ENCODE peak calls at places on chromosomes 3 and 15, in five cellular contexts. A, Y, D, C and K are unnamed samples.

GRCh38 chr3:170703121-170703588 is 117.3 kb upstream of the SLC7A14 start:
- DNase-seq in A (no peak), Y (no peak), D (no peak), C (peak; percentile 76), K (no peak)

GRCh38 chr3:65811050-65811766 is 227.5 kb downstream of the MAGI1 start:
- DNase-seq in A (no peak), Y (no peak), D (no peak), C (peak; percentile 19), K (no peak)

GRCh38 chr15:93563218-93563617 is 474.2 kb upstream of the RGMA start:
- DNase-seq in A (no peak), Y (no peak), D (no peak), C (no peak), K (no peak)

GRCh38 chr3:20141841-20142240 is 44.2 kb downstream of the SGO1 start:
- DNase-seq in A (no peak), Y (no peak), D (no peak), C (peak; percentile 22), K (no peak)

GRCh38 chr3:86655096-86655495 is 335.9 kb downstream of the VGLL3 start:
- DNase-seq in A (no peak), Y (no peak), D (no peak), C (no peak), K (no peak)

GRCh38 chr15:33109345-33109744 is 85.2 kb downstream of the FMN1 start:
- DNase-seq in A (no peak), Y (no peak), D (no peak), C (no peak), K (no peak)

GRCh38 chr3:114660124-114660523 is 366.3 kb downstream of the TIGIT start:
- DNase-seq in A (no peak), Y (no peak), D (no peak), C (peak; percentile 15), K (no peak)

GRCh38 chr3:178603735-178604134 is 67.5 kb downstream of the KCNMB2 start:
- DNase-seq in A (no peak), Y (no peak), D (no peak), C (no peak), K (no peak)

GRCh38 chr15:87981969-87982368 is 274.6 kb downstream of the NTRK3 start:
- DNase-seq in A (no peak), Y (no peak), D (no peak), C (no peak), K (no peak)

GRCh38 chr15:101528108-101528916 is 38.8 kb upstream of the PCSK6 start:
- DNase-seq in A (no peak), Y (no peak), D (peak; percentile 52), C (no peak), K (peak; percentile 9)

GRCh38 chr3:40719660-40720287 is 195.0 kb downstream of the ZNF621 start:
- DNase-seq in A (no peak), Y (no peak), D (no peak), C (no peak), K (no peak)

GRCh38 chr15:101250331-101250730 is 1.5 kb downstream of the CHSY1 start:
- DNase-seq in A (no peak), Y (no peak), D (no peak), C (peak; percentile 86), K (no peak)

GRCh38 chr15:37095993-37096877 is 4.1 kb downstream of the MEIS2 start:
- DNase-seq in A (no peak), Y (no peak), D (no peak), C (peak; percentile 29), K (no peak)